ENCODE peak calls at places on chromosomes 16 and 17, in eight cellular contexts. One of them, this sample, is unnamed.
A peak's percentile ranks its signal among the peaks of the same experiment; 100 is the strongest.

GRCh38 chr17:72404872-72405271 is 284.1 kb downstream of the SOX9 start:
- DNase-seq in IMR-90: peak; percentile 86
- DNase-seq in GM12878: no peak
- DNase-seq in H1: no peak
- DNase-seq in K562: no peak
- DNase-seq in A549: no peak
- DNase-seq in SK-N-SH: no peak
- DNase-seq in HepG2: no peak
- DNase-seq in this sample: no peak

GRCh38 chr17:45160505-45161287 is 979 bp upstream of the HEXIM2 start:
- DNase-seq in IMR-90: peak; percentile 61
- DNase-seq in GM12878: no peak
- DNase-seq in H1: peak; percentile 88
- DNase-seq in K562: peak; percentile 83
- DNase-seq in A549: peak; percentile 85
- DNase-seq in SK-N-SH: peak; percentile 81
- DNase-seq in HepG2: peak; percentile 90
- DNase-seq in this sample: no peak

GRCh38 chr16:4082474-4083044 is 33.7 kb downstream of the ADCY9 start:
- DNase-seq in IMR-90: no peak
- DNase-seq in GM12878: no peak
- DNase-seq in H1: no peak
- DNase-seq in K562: no peak
- DNase-seq in A549: no peak
- DNase-seq in SK-N-SH: no peak
- DNase-seq in HepG2: no peak
- DNase-seq in this sample: no peak

GRCh38 chr16:8572919-8573724 is 17.2 kb downstream of the TMEM114 start:
- DNase-seq in IMR-90: peak; percentile 37
- DNase-seq in GM12878: no peak
- DNase-seq in H1: peak; percentile 69
- DNase-seq in K562: peak; percentile 47
- DNase-seq in A549: peak; percentile 53
- DNase-seq in SK-N-SH: peak; percentile 50
- DNase-seq in HepG2: peak; percentile 61
- DNase-seq in this sample: peak; percentile 29

GRCh38 chr16:87344931-87345631 is 27.9 kb upstream of the C16orf95 start:
- DNase-seq in IMR-90: no peak
- DNase-seq in GM12878: no peak
- DNase-seq in H1: no peak
- DNase-seq in K562: no peak
- DNase-seq in A549: no peak
- DNase-seq in SK-N-SH: no peak
- DNase-seq in HepG2: no peak
- DNase-seq in this sample: no peak

GRCh38 chr16:3087836-3088235 is 11.3 kb downstream of the ZSCAN10 start:
- DNase-seq in IMR-90: no peak
- DNase-seq in GM12878: no peak
- DNase-seq in H1: no peak
- DNase-seq in K562: no peak
- DNase-seq in A549: no peak
- DNase-seq in SK-N-SH: no peak
- DNase-seq in HepG2: no peak
- DNase-seq in this sample: no peak

GRCh38 chr16:15650019-15650697 is at the start of gene NDE1:
- DNase-seq in IMR-90: peak; percentile 85
- DNase-seq in GM12878: no peak
- DNase-seq in H1: peak; percentile 90
- DNase-seq in K562: peak; percentile 95
- DNase-seq in A549: peak; percentile 87
- DNase-seq in SK-N-SH: peak; percentile 98
- DNase-seq in HepG2: peak; percentile 93
- DNase-seq in this sample: peak; percentile 74

GRCh38 chr16:74837056-74837455 is 62.4 kb upstream of the FA2H start:
- DNase-seq in IMR-90: no peak
- DNase-seq in GM12878: no peak
- DNase-seq in H1: no peak
- DNase-seq in K562: no peak
- DNase-seq in A549: no peak
- DNase-seq in SK-N-SH: no peak
- DNase-seq in HepG2: no peak
- DNase-seq in this sample: no peak

GRCh38 chr16:75555213-75555706 is 792 bp downstream of the TMEM231 start:
- DNase-seq in IMR-90: peak; percentile 86
- DNase-seq in GM12878: no peak
- DNase-seq in H1: peak; percentile 89
- DNase-seq in K562: peak; percentile 95
- DNase-seq in A549: peak; percentile 94
- DNase-seq in SK-N-SH: peak; percentile 90
- DNase-seq in HepG2: peak; percentile 89
- DNase-seq in this sample: peak; percentile 86

GRCh38 chr16:58125781-58126335 is 3.3 kb downstream of the CFAP20 start:
- DNase-seq in IMR-90: no peak
- DNase-seq in GM12878: no peak
- DNase-seq in H1: no peak
- DNase-seq in K562: peak; percentile 53
- DNase-seq in A549: no peak
- DNase-seq in SK-N-SH: no peak
- DNase-seq in HepG2: no peak
- DNase-seq in this sample: no peak

GRCh38 chr17:61450641-61451537 is 1.3 kb upstream of the TBX4 start:
- DNase-seq in IMR-90: no peak
- DNase-seq in GM12878: no peak
- DNase-seq in H1: peak; percentile 51
- DNase-seq in K562: no peak
- DNase-seq in A549: no peak
- DNase-seq in SK-N-SH: no peak
- DNase-seq in HepG2: no peak
- DNase-seq in this sample: no peak
- TF ChIP-seq RAD21 in IMR-90: no peak
- TF ChIP-seq RAD21 in GM12878: no peak
- TF ChIP-seq RAD21 in H1: peak; percentile 14
- TF ChIP-seq RAD21 in K562: no peak
- TF ChIP-seq RAD21 in A549: no peak
- TF ChIP-seq RAD21 in SK-N-SH: no peak
- TF ChIP-seq RAD21 in HepG2: no peak
- TF ChIP-seq RAD21 in this sample: no peak

DNA sequence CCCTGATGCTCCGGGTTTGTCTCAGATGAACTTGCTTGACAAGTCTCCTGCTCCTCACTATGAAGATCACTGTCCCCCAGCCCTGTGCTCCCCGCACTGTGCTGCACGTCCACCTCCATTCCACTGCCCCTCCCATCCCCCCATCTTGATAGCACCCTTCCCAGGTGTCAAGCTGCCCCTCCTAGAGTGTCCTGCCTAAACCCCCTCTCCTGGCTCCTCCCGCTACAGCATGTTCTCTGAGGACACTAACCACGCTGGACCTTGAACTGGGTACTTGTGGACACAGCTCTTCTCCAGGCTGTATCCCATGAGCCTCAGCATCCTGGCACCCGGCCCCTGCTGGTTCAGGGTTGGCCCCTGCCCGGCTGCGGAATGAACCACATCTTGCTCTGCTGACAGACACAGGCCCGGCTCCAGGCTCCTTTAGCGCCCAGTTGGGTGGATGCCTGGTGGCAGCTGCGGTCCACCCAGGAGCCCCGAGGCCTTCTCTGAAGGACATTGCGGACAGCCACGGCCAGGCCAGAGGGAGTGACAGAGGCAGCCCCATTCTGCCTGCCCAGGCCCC is 18.5 kb downstream of the DEXI start:
- DNase-seq in IMR-90: no peak
- DNase-seq in GM12878: no peak
- DNase-seq in H1: no peak
- DNase-seq in K562: no peak
- DNase-seq in A549: no peak
- DNase-seq in SK-N-SH: no peak
- DNase-seq in HepG2: peak; percentile 95
- DNase-seq in this sample: no peak
- TF ChIP-seq RAD21 in IMR-90: no peak
- TF ChIP-seq RAD21 in GM12878: no peak
- TF ChIP-seq RAD21 in H1: no peak
- TF ChIP-seq RAD21 in K562: no peak
- TF ChIP-seq RAD21 in A549: no peak
- TF ChIP-seq RAD21 in SK-N-SH: no peak
- TF ChIP-seq RAD21 in HepG2: peak; percentile 10
- TF ChIP-seq RAD21 in this sample: no peak

GRCh38 chr16:83420206-83420760 is 387.5 kb upstream of the HSBP1 start:
- DNase-seq in IMR-90: peak; percentile 47
- DNase-seq in GM12878: no peak
- DNase-seq in H1: no peak
- DNase-seq in K562: peak; percentile 37
- DNase-seq in A549: no peak
- DNase-seq in SK-N-SH: no peak
- DNase-seq in HepG2: peak; percentile 19
- DNase-seq in this sample: no peak
- TF ChIP-seq RAD21 in IMR-90: no peak
- TF ChIP-seq RAD21 in GM12878: no peak
- TF ChIP-seq RAD21 in H1: no peak
- TF ChIP-seq RAD21 in K562: no peak
- TF ChIP-seq RAD21 in A549: no peak
- TF ChIP-seq RAD21 in SK-N-SH: no peak
- TF ChIP-seq RAD21 in HepG2: no peak
- TF ChIP-seq RAD21 in this sample: no peak

GRCh38 chr17:40726919-40727318 is 23.4 kb upstream of the KRT24 start:
- DNase-seq in IMR-90: peak; percentile 4
- DNase-seq in GM12878: no peak
- DNase-seq in H1: no peak
- DNase-seq in K562: no peak
- DNase-seq in A549: peak; percentile 20
- DNase-seq in SK-N-SH: no peak
- DNase-seq in HepG2: peak; percentile 35
- DNase-seq in this sample: peak; percentile 16
- TF ChIP-seq RAD21 in IMR-90: no peak
- TF ChIP-seq RAD21 in GM12878: no peak
- TF ChIP-seq RAD21 in H1: peak; percentile 52
- TF ChIP-seq RAD21 in K562: no peak
- TF ChIP-seq RAD21 in A549: peak; percentile 45
- TF ChIP-seq RAD21 in SK-N-SH: no peak
- TF ChIP-seq RAD21 in HepG2: no peak
- TF ChIP-seq RAD21 in this sample: peak; percentile 48

GRCh38 chr17:2289878-2290478 is 13.6 kb downstream of the SMG6 start:
- DNase-seq in IMR-90: peak; percentile 40
- DNase-seq in GM12878: no peak
- DNase-seq in H1: no peak
- DNase-seq in K562: no peak
- DNase-seq in A549: no peak
- DNase-seq in SK-N-SH: no peak
- DNase-seq in HepG2: no peak
- DNase-seq in this sample: no peak
- TF ChIP-seq RAD21 in IMR-90: no peak
- TF ChIP-seq RAD21 in GM12878: no peak
- TF ChIP-seq RAD21 in H1: no peak
- TF ChIP-seq RAD21 in K562: no peak
- TF ChIP-seq RAD21 in A549: no peak
- TF ChIP-seq RAD21 in SK-N-SH: no peak
- TF ChIP-seq RAD21 in HepG2: no peak
- TF ChIP-seq RAD21 in this sample: no peak

GRCh38 chr17:4261452-4261851 is 2.3 kb downstream of the ANKFY1 start:
- DNase-seq in IMR-90: no peak
- DNase-seq in GM12878: no peak
- DNase-seq in H1: no peak
- DNase-seq in K562: no peak
- DNase-seq in A549: no peak
- DNase-seq in SK-N-SH: no peak
- DNase-seq in HepG2: no peak
- DNase-seq in this sample: no peak
- TF ChIP-seq RAD21 in IMR-90: no peak
- TF ChIP-seq RAD21 in GM12878: no peak
- TF ChIP-seq RAD21 in H1: no peak
- TF ChIP-seq RAD21 in K562: no peak
- TF ChIP-seq RAD21 in A549: no peak
- TF ChIP-seq RAD21 in SK-N-SH: no peak
- TF ChIP-seq RAD21 in HepG2: no peak
- TF ChIP-seq RAD21 in this sample: no peak

This sample was measured in HCT116.